ENCODE peak calls at places on chromosomes 5 and 9, in four cellular contexts. One of them, this sample, is unnamed.

GRCh38 chr9:18480649-18481048 is 6.7 kb downstream of the ADAMTSL1 start:
- DNase-seq in MM.1S: no peak
- DNase-seq in OCI-LY7: no peak
- DNase-seq in PC-3: peak; percentile 86
- DNase-seq in this sample: no peak

GRCh38 chr5:59673438-59674058 is 220.0 kb downstream of the PDE4D start:
- DNase-seq in OCI-LY7: peak; percentile 71
- DNase-seq in MM.1S: peak; percentile 73
- DNase-seq in PC-3: peak; percentile 70
- DNase-seq in this sample: peak; percentile 76

GRCh38 chr5:151647320-151647861 is 39.3 kb downstream of the SPARC start:
- DNase-seq in MM.1S: no peak
- DNase-seq in OCI-LY7: no peak
- DNase-seq in PC-3: peak; percentile 41
- DNase-seq in this sample: no peak

GRCh38 chr9:127903557-127904475 is 4.4 kb upstream of the ST6GALNAC6 start:
- DNase-seq in PC-3: no peak
- DNase-seq in MM.1S: no peak
- DNase-seq in OCI-LY7: peak; percentile 91
- DNase-seq in this sample: peak; percentile 88

GRCh38 chr5:137629646-137630045 is 106.2 kb downstream of the KLHL3 start:
- DNase-seq in MM.1S: peak; percentile 60
- DNase-seq in PC-3: peak; percentile 73
- DNase-seq in OCI-LY7: peak; percentile 68
- DNase-seq in this sample: peak; percentile 80

GRCh38 chr5:98470747-98471146 is 302.7 kb upstream of the RGMB start:
- DNase-seq in OCI-LY7: no peak
- DNase-seq in PC-3: peak; percentile 21
- DNase-seq in MM.1S: no peak
- DNase-seq in this sample: no peak

GRCh38 chr9:77752566-77752965 is 104.4 kb upstream of the GNA14 start:
- DNase-seq in MM.1S: no peak
- DNase-seq in OCI-LY7: no peak
- DNase-seq in PC-3: no peak
- DNase-seq in this sample: no peak

GRCh38 chr5:171826132-171826531 is 40.5 kb downstream of the SMIM23 start:
- DNase-seq in MM.1S: no peak
- DNase-seq in OCI-LY7: no peak
- DNase-seq in PC-3: peak; percentile 23
- DNase-seq in this sample: no peak

GRCh38 chr9:121672213-121672612 is 20.8 kb downstream of the DAB2IP start:
- DNase-seq in OCI-LY7: no peak
- DNase-seq in PC-3: no peak
- DNase-seq in MM.1S: no peak
- DNase-seq in this sample: peak; percentile 54

GRCh38 chr5:34039398-34040157 is 3.4 kb downstream of the C1QTNF3 start:
- DNase-seq in PC-3: no peak
- DNase-seq in MM.1S: no peak
- DNase-seq in OCI-LY7: no peak
- DNase-seq in this sample: peak; percentile 17

GRCh38 chr5:144183254-144183889 is 12.7 kb downstream of the KCTD16 start:
- DNase-seq in MM.1S: peak; percentile 49
- DNase-seq in PC-3: peak; percentile 68
- DNase-seq in OCI-LY7: peak; percentile 51
- DNase-seq in this sample: peak; percentile 36

GRCh38 chr9:125758986-125759811 is 12.0 kb downstream of the PBX3 start:
- DNase-seq in OCI-LY7: peak; percentile 12
- DNase-seq in PC-3: peak; percentile 44
- DNase-seq in MM.1S: no peak
- DNase-seq in this sample: peak; percentile 39

GRCh38 chr5:172223901-172224873 is 30.2 kb downstream of the EFCAB9 start:
- DNase-seq in PC-3: no peak
- DNase-seq in OCI-LY7: no peak
- DNase-seq in MM.1S: peak; percentile 76
- DNase-seq in this sample: no peak

GRCh38 chr5:19886123-19886921 is 101.7 kb downstream of the CDH18 start:
- DNase-seq in PC-3: peak; percentile 54
- DNase-seq in OCI-LY7: no peak
- DNase-seq in MM.1S: peak; percentile 26
- DNase-seq in this sample: no peak

GRCh38 chr9:4424891-4425290 is 65.4 kb upstream of the SLC1A1 start:
- DNase-seq in PC-3: no peak
- DNase-seq in OCI-LY7: no peak
- DNase-seq in MM.1S: no peak
- DNase-seq in this sample: no peak

GRCh38 chr9:37760416-37761165 is 7.0 kb downstream of the TRMT10B start:
- DNase-seq in PC-3: peak; percentile 16
- DNase-seq in MM.1S: no peak
- DNase-seq in OCI-LY7: no peak
- DNase-seq in this sample: no peak

GRCh38 chr9:91489391-91489899 is 65.8 kb upstream of the NFIL3 start:
- DNase-seq in MM.1S: no peak
- DNase-seq in OCI-LY7: no peak
- DNase-seq in PC-3: no peak
- DNase-seq in this sample: no peak

DNA sequence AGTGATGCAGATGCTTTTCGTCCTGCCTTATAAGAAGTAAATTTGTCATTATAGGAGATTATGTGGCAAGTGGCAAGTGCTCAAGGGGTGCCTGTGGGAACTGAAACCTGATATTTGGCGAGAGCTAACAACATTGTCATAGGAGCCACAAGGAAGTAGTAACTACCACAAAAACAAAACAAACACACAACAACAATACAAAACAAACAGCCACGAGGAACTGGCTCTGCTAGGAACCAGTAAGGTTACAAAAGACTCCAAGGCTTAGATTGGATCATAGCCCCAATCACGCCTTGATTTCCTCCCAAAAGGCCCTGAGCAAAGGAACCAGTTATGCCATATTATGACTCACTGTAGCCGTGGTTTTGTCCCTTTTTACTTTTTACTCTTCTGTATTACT is 1045.2 kb downstream of the CDH12 start:
- DNase-seq in PC-3: peak; percentile 97
- DNase-seq in OCI-LY7: no peak
- DNase-seq in MM.1S: no peak
- DNase-seq in this sample: peak; percentile 21
- TF ChIP-seq EZH2phosphoT487 in PC-3: no peak
- TF ChIP-seq EZH2phosphoT487 in OCI-LY7: no peak
- TF ChIP-seq EZH2phosphoT487 in MM.1S: no peak
- TF ChIP-seq EZH2phosphoT487 in this sample: no peak

DNA sequence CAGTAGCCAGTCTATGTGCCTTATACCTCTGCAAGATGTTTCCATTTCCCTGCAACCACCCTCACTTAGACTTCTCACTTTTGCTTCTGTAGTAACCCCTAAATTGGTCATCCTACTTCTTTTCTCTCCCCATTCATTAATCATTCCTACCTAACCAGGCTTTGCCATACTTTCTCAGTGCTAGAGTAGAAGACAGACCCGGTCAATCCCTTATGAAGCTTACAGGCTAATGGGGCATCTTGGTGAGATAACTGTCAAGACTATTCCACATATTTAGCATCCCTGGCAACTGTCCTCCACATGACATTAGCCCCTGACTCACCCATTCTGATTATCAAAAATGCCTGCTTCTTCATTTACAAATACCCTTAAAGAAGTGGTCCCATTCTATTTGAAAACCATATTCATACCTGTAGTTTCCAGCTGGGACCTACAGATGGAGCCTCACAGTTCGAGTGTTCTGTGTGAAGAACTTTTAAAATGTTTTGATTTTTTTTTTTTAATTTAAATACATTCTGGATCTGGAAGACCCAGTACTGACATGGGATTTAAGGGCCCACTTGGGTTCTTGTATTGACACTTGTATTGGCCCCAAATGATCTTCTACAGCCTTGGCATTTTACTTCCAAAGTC is 21.0 kb downstream of the F2RL2 start:
- DNase-seq in MM.1S: no peak
- DNase-seq in OCI-LY7: no peak
- DNase-seq in PC-3: peak; percentile 32
- DNase-seq in this sample: no peak
- TF ChIP-seq EZH2phosphoT487 in MM.1S: no peak
- TF ChIP-seq EZH2phosphoT487 in OCI-LY7: no peak
- TF ChIP-seq EZH2phosphoT487 in PC-3: no peak
- TF ChIP-seq EZH2phosphoT487 in this sample: no peak

GRCh38 chr9:133787749-133788015 is 49.5 kb upstream of the SARDH start:
- DNase-seq in MM.1S: no peak
- DNase-seq in PC-3: no peak
- DNase-seq in OCI-LY7: peak; percentile 64
- DNase-seq in this sample: peak; percentile 63
- TF ChIP-seq EZH2phosphoT487 in MM.1S: no peak
- TF ChIP-seq EZH2phosphoT487 in PC-3: no peak
- TF ChIP-seq EZH2phosphoT487 in OCI-LY7: no peak
- TF ChIP-seq EZH2phosphoT487 in this sample: no peak

DNA sequence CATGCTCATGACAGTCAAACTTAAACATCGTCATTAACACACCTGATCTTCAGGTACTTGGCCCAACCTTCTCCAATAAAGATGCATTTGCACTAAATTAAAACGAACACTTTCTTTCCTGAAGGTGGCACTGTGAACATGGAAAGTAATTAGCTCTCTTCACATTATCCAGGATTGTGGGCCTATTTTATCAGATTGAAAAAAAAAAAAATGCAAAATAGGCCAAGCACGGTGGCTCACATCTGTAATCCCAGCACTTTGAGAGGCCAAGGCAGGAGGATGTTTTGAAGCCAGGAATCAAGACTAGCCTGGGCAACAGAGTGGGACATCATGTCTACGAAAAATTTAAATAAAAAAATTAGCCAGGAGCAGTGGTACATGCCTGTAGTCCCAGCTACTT is 14.4 kb upstream of the CDC20B start:
- DNase-seq in OCI-LY7: peak; percentile 13
- DNase-seq in MM.1S: peak; percentile 32
- DNase-seq in PC-3: peak; percentile 44
- DNase-seq in this sample: peak; percentile 65
- TF ChIP-seq EZH2phosphoT487 in OCI-LY7: no peak
- TF ChIP-seq EZH2phosphoT487 in MM.1S: no peak
- TF ChIP-seq EZH2phosphoT487 in PC-3: no peak
- TF ChIP-seq EZH2phosphoT487 in this sample: no peak

This sample was measured in GM23338.